ENCODE peak calls at places on chromosome 21, in five cellular contexts. G is PC-9, Q is IMR-90, B is mesenchymal stem cell, Y is PC-3. A is an unnamed sample.

GRCh38 chr21:36504067-36505058 is 24.4 kb upstream of the CLDN14 start:
- DNase-seq in G (peak), Q (peak), B (peak), Y (peak), A (no peak)

GRCh38 chr21:16002872-16003466 is 273.2 kb downstream of the USP25 start:
- DNase-seq in G (no peak), Q (peak), B (no peak), Y (peak), A (no peak)

GRCh38 chr21:28148400-28149064 is 844.1 kb downstream of the LTN1 start:
- DNase-seq in G (no peak), Q (peak), B (peak), Y (peak), A (no peak)

GRCh38 chr21:15293251-15293650 is 228.5 kb upstream of the NRIP1 start:
- DNase-seq in G (peak), Q (peak), B (peak), Y (peak), A (no peak)

GRCh38 chr21:40173833-40174232 is 306.6 kb downstream of the PCP4 start:
- DNase-seq in G (no peak), Q (no peak), B (no peak), Y (no peak), A (no peak)

GRCh38 chr21:15121655-15122120 is 56.9 kb upstream of the NRIP1 start:
- DNase-seq in G (no peak), Q (peak), B (peak), Y (peak), A (no peak)

GRCh38 chr21:41895643-41896493 is 16.7 kb upstream of the PRDM15 start:
- DNase-seq in G (no peak), Q (peak), B (no peak), Y (no peak), A (no peak)

GRCh38 chr21:36575306-36575705 is 95.4 kb upstream of the CLDN14 start:
- DNase-seq in G (no peak), Q (no peak), B (no peak), Y (no peak), A (no peak)

GRCh38 chr21:35349378-35350080 is 300.4 kb upstream of the RUNX1 start:
- DNase-seq in G (no peak), Q (peak), B (no peak), Y (no peak), A (no peak)

GRCh38 chr21:34554227-34554626 is 42.2 kb upstream of the KCNE1 start:
- DNase-seq in G (no peak), Q (no peak), B (no peak), Y (no peak), A (no peak)

GRCh38 chr21:29477347-29477746 is 178.6 kb downstream of the BACH1 start:
- DNase-seq in G (no peak), Q (no peak), B (no peak), Y (no peak), A (no peak)

GRCh38 chr21:25997788-25998611 is 172.6 kb downstream of the APP start:
- DNase-seq in G (peak), Q (no peak), B (no peak), Y (peak), A (peak)

GRCh38 chr21:42063578-42064521 is 7.3 kb upstream of the UMODL1 start:
- DNase-seq in G (peak), Q (no peak), B (no peak), Y (peak), A (peak)

GRCh38 chr21:41361786-41362604 is at the start of gene MX2:
- DNase-seq in G (peak), Q (peak), B (peak), Y (peak), A (peak)

GRCh38 chr21:14114251-14114650 is 96.5 kb downstream of the LIPI start:
- DNase-seq in G (peak), Q (no peak), B (no peak), Y (peak), A (peak)

GRCh38 chr21:14952916-14953315 is 111.9 kb downstream of the NRIP1 start:
- DNase-seq in G (no peak), Q (no peak), B (no peak), Y (peak), A (no peak)

GRCh38 chr21:46404306-46404705 is 54.4 kb upstream of the DIP2A start:
- DNase-seq in G (no peak), Q (no peak), B (no peak), Y (no peak), A (no peak)

GRCh38 chr21:15682182-15682895 is 47.4 kb upstream of the USP25 start:
- DNase-seq in G (no peak), Q (peak), B (peak), Y (peak), A (no peak)

GRCh38 chr21:15430023-15430422 is 299.8 kb upstream of the USP25 start:
- DNase-seq in G (no peak), Q (no peak), B (no peak), Y (no peak), A (no peak)

GRCh38 chr21:44990921-44991320 is 51.1 kb downstream of the SLX9 start:
- DNase-seq in G (no peak), Q (no peak), B (no peak), Y (no peak), A (no peak)

GRCh38 chr21:44898011-44898493 is 22.6 kb downstream of the ITGB2 start:
- DNase-seq in G (no peak), Q (no peak), B (no peak), Y (no peak), A (no peak)

GRCh38 chr21:24514081-24514733 is 1093.1 kb downstream of the MRPL39 start:
- DNase-seq in G (no peak), Q (peak), B (no peak), Y (peak), A (no peak)

GRCh38 chr21:45560106-45561021 is 18.1 kb upstream of the SLC19A1 start:
- DNase-seq in G (no peak), Q (no peak), B (no peak), Y (no peak), A (no peak)

GRCh38 chr21:45069711-45070110 is 4.7 kb upstream of the ADARB1 start:
- DNase-seq in G (no peak), Q (peak), B (peak), Y (no peak), A (no peak)

GRCh38 chr21:45220106-45220505 is 67.6 kb downstream of the POFUT2 start:
- DNase-seq in G (no peak), Q (peak), B (no peak), Y (no peak), A (no peak)

GRCh38 chr21:17611414-17612022 is 1.2 kb downstream of the BTG3 start:
- DNase-seq in G (peak), Q (peak), B (peak), Y (peak), A (peak)

GRCh38 chr21:41168391-41169257 is 664 bp downstream of the BACE2 start:
- DNase-seq in G (peak), Q (peak), B (no peak), Y (peak), A (no peak)

GRCh38 chr21:37206531-37206930 is 60.6 kb downstream of the VPS26C start:
- DNase-seq in G (no peak), Q (no peak), B (no peak), Y (no peak), A (no peak)

GRCh38 chr21:14074177-14074576 is 136.6 kb downstream of the LIPI start:
- DNase-seq in G (no peak), Q (no peak), B (no peak), Y (no peak), A (no peak)

GRCh38 chr21:43775190-43775589 is 918 bp downstream of the CSTB start:
- DNase-seq in G (no peak), Q (no peak), B (no peak), Y (no peak), A (no peak)
- H3K27ac ChIP-seq in G (peak), Q (peak), B (no peak), Y (peak), A (peak)

GRCh38 chr21:38816400-38816973 is 10.8 kb downstream of the ETS2 start:
- DNase-seq in G (no peak), Q (no peak), B (no peak), Y (no peak), A (no peak)
- H3K27ac ChIP-seq in G (no peak), Q (no peak), B (no peak), Y (no peak), A (peak)

GRCh38 chr21:43189936-43190335 is 21.1 kb downstream of the CRYAA start:
- DNase-seq in G (no peak), Q (no peak), B (no peak), Y (no peak), A (no peak)

GRCh38 chr21:43188181-43188580 is 19.4 kb downstream of the CRYAA start:
- DNase-seq in G (no peak), Q (no peak), B (no peak), Y (no peak), A (no peak)

GRCh38 chr21:43188712-43189151 is 19.9 kb downstream of the CRYAA start:
- DNase-seq in G (no peak), Q (no peak), B (no peak), Y (no peak), A (no peak)

GRCh38 chr21:43190544-43191340 is 21.9 kb downstream of the CRYAA start:
- DNase-seq in G (no peak), Q (no peak), B (no peak), Y (no peak), A (no peak)

GRCh38 chr21:43187715-43188114 is 18.9 kb downstream of the CRYAA start:
- DNase-seq in G (no peak), Q (no peak), B (peak), Y (no peak), A (no peak)
- H3K27ac ChIP-seq in G (no peak), Q (no peak), B (peak), Y (no peak), A (no peak)

GRCh38 chr21:33099131-33099530 is 29.2 kb downstream of the OLIG1 start:
- DNase-seq in G (no peak), Q (no peak), B (no peak), Y (no peak), A (no peak)

GRCh38 chr21:33101300-33102005 is 31.5 kb downstream of the OLIG1 start:
- DNase-seq in G (no peak), Q (no peak), B (no peak), Y (no peak), A (no peak)

GRCh38 chr21:33096426-33096825 is 26.5 kb downstream of the OLIG1 start:
- DNase-seq in G (no peak), Q (no peak), B (no peak), Y (no peak), A (no peak)
- H3K27ac ChIP-seq in G (no peak), Q (no peak), B (no peak), Y (no peak), A (no peak)

DNA sequence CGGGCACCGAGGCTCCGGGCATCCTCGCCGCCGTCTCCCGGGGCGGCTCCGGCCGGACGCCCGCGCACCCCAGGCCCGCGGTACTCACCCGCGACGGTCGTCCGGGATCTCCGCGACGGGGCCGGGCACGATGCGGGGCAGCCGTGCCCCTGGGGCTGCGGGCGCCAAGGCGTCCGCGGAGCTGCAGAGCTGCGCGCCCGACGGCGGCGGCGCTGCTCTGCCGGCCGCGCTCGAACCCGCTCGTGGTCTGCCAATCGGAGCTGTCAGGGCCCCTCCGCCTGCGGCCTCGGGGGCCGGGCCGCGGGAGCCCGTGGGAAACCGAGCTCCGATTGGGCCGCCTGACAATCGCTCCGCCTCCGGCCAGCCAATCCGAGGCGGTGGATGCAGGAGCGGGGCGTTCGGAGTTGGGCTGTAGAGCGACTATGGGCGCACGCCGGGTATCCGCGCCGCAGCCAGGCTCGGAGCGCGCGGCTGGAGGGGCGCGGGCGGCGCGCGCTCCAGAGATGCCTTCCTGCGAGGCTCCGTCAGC is 100.6 kb upstream of the SOD1 start:
- DNase-seq in G (peak), Q (peak), B (peak), Y (peak), A (peak)
- H3K27ac ChIP-seq in G (peak), Q (no peak), B (no peak), Y (no peak), A (no peak)